ENCODE peak calls at places on chromosome 5, in four cellular contexts. D is endothelial cell, F is neural progenitor cell, A is RWPE1. S is an unnamed sample.

GRCh38 chr5:165630211-165630866 is 2124.9 kb downstream of the MAT2B start:
- DNase-seq in D (peak; percentile 77), A (peak; percentile 58), F (peak; percentile 86), S (peak; percentile 41)

GRCh38 chr5:17713301-17713700 is 79.0 kb downstream of the TAF11L14 start:
- DNase-seq in D (no peak), A (no peak), F (no peak), S (no peak)

GRCh38 chr5:112142769-112143270 is 276.3 kb downstream of the EPB41L4A start:
- DNase-seq in A (peak; percentile 52), D (no peak), F (no peak), S (no peak)

GRCh38 chr5:61912559-61912958 is 393.4 kb upstream of the KIF2A start:
- DNase-seq in F (no peak), D (no peak), A (no peak), S (no peak)

GRCh38 chr5:53170748-53171349 is 61.3 kb upstream of the MOCS2 start:
- DNase-seq in F (peak; percentile 56), D (peak; percentile 19), A (peak; percentile 73), S (no peak)

GRCh38 chr5:14211818-14212799 is 69.0 kb downstream of the TRIO start:
- DNase-seq in F (no peak), D (no peak), A (no peak), S (no peak)

GRCh38 chr5:154273028-154273617 is 82.6 kb downstream of the GALNT10 start:
- DNase-seq in F (no peak), D (no peak), A (peak; percentile 20), S (no peak)

GRCh38 chr5:97998946-97999345 is 774.5 kb upstream of the RGMB start:
- DNase-seq in F (peak; percentile 62), A (no peak), D (no peak), S (no peak)

GRCh38 chr5:57816108-57816507 is 333.5 kb upstream of the ACTBL2 start:
- DNase-seq in F (no peak), A (peak; percentile 90), D (no peak), S (no peak)

GRCh38 chr5:1831677-1832313 is 30.6 kb downstream of the NDUFS6 start:
- DNase-seq in F (peak; percentile 49), A (no peak), D (no peak), S (no peak)

GRCh38 chr5:114055318-114055788 is 306.5 kb upstream of the KCNN2 start:
- DNase-seq in F (peak; percentile 90), D (peak; percentile 70), A (no peak), S (peak; percentile 47)

GRCh38 chr5:61624553-61624952 is 292.5 kb downstream of the ZSWIM6 start:
- DNase-seq in F (no peak), D (no peak), A (no peak), S (no peak)

GRCh38 chr5:43469671-43470396 is 13.8 kb downstream of the TMEM267 start:
- DNase-seq in F (no peak), D (no peak), A (no peak), S (no peak)
- TF ChIP-seq CTCF in F (peak; percentile 4), D (no peak), A (no peak), S (no peak)

GRCh38 chr5:39106332-39106731 is 32.1 kb upstream of the RICTOR start:
- DNase-seq in A (no peak), D (no peak), F (no peak), S (no peak)
- TF ChIP-seq CTCF in A (peak; percentile 55), D (peak; percentile 50), F (peak; percentile 22), S (peak; percentile 30)

DNA sequence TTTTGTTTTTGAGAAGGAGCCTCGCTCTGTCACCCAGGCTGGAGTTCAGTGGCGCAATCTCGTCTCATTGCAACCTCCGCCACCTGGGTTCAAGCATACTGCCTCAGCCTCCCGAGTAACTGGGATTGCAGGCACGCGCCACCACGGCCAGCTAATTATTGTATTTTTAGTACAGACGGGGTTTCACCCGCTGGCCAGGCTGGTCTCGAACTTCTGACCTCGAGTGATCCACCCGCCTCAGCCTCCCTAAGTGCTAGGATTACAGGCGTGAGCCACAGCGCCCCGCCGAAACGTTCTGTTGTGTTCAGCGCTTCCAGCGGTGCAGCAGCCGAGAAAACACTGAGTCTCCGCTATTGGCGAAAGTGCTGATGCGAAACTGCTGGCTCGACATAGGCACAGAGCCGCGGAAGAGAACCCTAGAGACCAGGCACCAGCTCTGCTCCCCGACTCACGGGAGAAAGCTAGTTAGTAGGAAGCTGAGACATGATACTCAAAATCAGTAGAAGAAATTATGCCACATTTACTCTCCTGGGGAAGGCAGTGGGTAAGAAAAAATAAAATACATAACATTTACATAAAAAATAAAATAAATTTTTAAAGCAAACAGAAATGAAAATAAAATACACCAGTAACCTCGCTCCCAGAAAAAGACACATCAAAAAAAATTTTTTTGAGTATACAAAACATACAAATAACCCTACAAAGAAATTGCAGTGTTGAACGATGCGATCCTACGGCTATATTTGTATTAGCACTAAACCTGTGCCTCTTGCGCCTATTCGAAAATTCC is 31.6 kb downstream of the ANXA2R start:
- DNase-seq in A (peak; percentile 73), D (peak; percentile 92), F (peak; percentile 93), S (peak; percentile 72)
- TF ChIP-seq CTCF in A (peak; percentile 22), D (no peak), F (peak; percentile 13), S (no peak)

DNA sequence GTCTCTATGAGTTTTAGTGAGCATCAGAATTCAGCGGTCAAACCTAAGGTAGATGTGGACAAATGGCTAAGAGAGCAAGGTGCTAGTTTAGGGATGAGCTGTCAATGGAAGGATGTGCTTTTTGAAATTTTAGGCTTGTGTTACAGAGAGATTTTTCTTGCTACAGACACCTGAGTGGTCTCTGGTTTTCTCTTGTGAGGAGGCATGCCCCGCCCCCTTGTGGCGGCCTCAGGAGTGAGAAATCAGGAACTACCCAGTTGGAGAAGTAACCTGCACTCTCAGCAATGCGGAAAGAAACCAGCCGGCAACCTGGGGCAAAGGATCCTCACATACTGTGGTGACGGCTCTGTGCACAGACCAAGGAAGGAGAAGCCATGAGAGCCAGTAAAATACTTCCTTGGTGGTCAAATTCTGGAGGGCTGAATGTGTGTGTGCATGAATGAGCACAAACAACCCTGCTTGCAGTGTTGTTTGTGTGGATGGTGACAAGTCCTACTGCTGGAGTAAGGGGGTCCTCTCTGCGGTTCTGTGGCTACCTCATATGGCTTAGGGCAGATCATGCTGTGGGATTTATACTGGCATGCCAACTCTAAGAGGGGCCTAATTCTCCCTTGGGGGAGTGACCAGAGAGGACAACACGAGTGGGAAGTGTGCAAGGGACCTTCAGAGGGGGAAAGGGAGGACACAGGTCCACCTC is 16.7 kb upstream of the HSD17B4 start:
- DNase-seq in A (no peak), D (peak; percentile 61), F (peak; percentile 68), S (no peak)
- TF ChIP-seq CTCF in A (peak; percentile 33), D (peak; percentile 52), F (peak; percentile 71), S (peak; percentile 46)

GRCh38 chr5:135350536-135350935 is 48.5 kb downstream of the MACROH2A1 start:
- DNase-seq in D (no peak), A (no peak), F (no peak), S (no peak)

GRCh38 chr5:135349886-135350285 is 49.1 kb downstream of the MACROH2A1 start:
- DNase-seq in F (no peak), D (no peak), A (no peak), S (no peak)

GRCh38 chr5:135356522-135357318 is 42.3 kb downstream of the MACROH2A1 start:
- DNase-seq in D (no peak), A (no peak), F (no peak), S (no peak)

GRCh38 chr5:135355182-135355581 is 43.8 kb downstream of the MACROH2A1 start:
- DNase-seq in A (no peak), F (no peak), D (no peak), S (no peak)

DNA sequence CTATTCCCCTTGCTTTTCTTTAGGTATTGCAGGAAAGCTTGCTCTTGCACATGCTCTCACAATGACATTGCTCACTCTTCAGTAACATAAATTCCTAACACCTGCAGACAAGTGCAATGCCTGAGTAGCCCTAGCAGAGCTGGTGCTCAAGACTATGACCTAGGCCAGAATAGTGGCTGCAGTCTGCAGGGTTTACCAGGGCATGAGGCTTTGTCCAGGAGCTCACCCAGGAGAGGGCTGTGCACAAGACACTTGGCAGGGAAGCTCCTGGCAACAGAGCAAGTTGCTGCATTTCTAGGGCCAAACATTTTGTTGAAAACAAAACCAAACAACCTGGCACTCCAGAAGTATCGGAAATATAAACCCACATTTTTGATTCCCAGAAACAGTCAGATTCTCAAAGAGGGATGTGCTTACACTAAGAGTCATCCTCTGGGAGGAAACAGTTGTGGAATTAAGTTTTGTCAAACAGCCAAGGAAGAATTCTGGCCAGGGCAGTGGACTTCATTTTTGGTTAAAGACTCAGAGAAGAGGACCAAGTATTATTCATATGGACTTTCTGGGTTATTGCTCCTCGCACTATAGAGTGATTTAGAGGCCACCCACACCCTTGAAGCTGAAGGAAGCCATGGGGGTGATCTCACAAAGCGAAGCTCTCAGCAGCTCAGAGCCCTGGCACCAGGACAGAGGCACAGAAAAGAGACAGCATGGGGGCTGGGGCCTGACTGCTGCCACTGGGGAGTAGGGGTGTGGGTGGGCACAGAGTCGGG is 44.9 kb downstream of the MACROH2A1 start:
- DNase-seq in D (no peak), F (no peak), A (no peak), S (no peak)
- TF ChIP-seq CTCF in D (no peak), F (no peak), A (no peak), S (no peak)

GRCh38 chr5:135008981-135009735 is 24.9 kb downstream of the PITX1 start:
- DNase-seq in A (no peak), D (no peak), F (no peak), S (no peak)

GRCh38 chr5:135012033-135012588 is 21.9 kb downstream of the PITX1 start:
- DNase-seq in A (no peak), D (no peak), F (no peak), S (no peak)

GRCh38 chr5:135011355-135012032 is 22.5 kb downstream of the PITX1 start:
- DNase-seq in A (no peak), F (no peak), D (no peak), S (no peak)

GRCh38 chr5:135009736-135010501 is 24.1 kb downstream of the PITX1 start:
- DNase-seq in F (no peak), D (no peak), A (no peak), S (no peak)

DNA sequence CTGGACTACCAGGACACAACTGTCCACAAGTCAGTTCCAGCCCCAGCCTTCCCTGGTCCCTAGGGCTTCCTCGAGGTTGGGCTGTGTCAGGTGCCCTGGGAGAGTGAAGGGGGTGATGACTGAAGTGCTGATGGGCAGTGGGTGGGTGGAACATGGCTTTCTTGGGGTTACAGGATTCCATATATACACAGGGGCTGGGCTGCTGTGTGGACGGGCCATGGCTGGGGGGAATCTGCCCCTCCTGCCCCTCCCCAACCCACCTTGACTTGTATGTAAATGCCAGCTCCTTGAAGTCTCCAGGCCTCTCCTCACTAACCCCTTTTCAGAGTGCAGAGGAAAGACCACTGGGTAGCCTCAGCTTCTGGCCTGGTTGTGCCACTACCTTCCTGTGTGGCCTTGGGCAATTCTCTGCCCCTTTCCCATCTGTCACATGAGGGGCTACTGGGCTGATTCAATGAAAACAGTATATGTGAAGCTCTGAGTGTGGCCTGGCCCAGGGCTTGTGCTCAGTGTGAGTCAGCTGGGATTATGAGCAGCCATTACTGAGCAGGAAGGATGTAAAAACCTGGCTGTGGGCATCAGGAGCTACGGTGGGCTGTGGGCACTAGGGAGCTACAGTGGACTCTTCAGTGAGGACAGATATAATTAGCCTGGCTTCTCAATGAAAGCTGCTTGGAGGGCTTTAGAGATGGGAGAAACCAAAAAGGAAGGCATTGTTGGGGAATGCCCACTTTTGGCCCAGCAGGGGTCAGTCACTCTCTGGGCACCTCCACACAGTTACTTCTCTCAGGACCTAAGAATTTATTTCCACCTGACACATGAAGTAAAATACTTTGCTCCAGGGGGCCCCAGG is 23.3 kb downstream of the PITX1 start:
- DNase-seq in F (no peak), D (no peak), A (no peak), S (no peak)
- TF ChIP-seq CTCF in F (no peak), D (no peak), A (no peak), S (peak; percentile 39)